ENCODE peak calls at places on chromosomes 1 and 21, in four cellular contexts. J, S, E and G are unnamed samples.

GRCh38 chr1:163076981-163077761 is 8.0 kb downstream of the RGS4 start:
- DNase-seq in J (no peak), S (no peak), E (no peak), G (no peak)

GRCh38 chr1:113751516-113751915 is 7.8 kb downstream of the PHTF1 start:
- DNase-seq in J (no peak), S (no peak), E (no peak), G (no peak)

GRCh38 chr1:198220428-198220827 is 63.6 kb downstream of the NEK7 start:
- DNase-seq in J (no peak), S (no peak), E (no peak), G (no peak)

GRCh38 chr1:234322979-234323378 is 50.3 kb upstream of the COA6 start:
- DNase-seq in J (peak; percentile 32), S (peak; percentile 56), E (no peak), G (no peak)

GRCh38 chr1:99580451-99580850 is 65.5 kb upstream of the PALMD start:
- DNase-seq in J (no peak), S (peak; percentile 21), E (no peak), G (peak; percentile 65)

GRCh38 chr1:10662824-10663667 is 133.4 kb downstream of the CASZ1 start:
- DNase-seq in J (no peak), S (no peak), E (no peak), G (no peak)

GRCh38 chr1:177246710-177247588 is 76.2 kb downstream of the BRINP2 start:
- DNase-seq in J (no peak), S (no peak), E (no peak), G (no peak)

GRCh38 chr1:11563560-11564069 is 84.7 kb downstream of the DISP3 start:
- DNase-seq in J (no peak), S (peak; percentile 24), E (no peak), G (no peak)

GRCh38 chr1:203954293-203954692 is 92.9 kb downstream of the SNRPE start:
- DNase-seq in J (no peak), S (no peak), E (no peak), G (no peak)

GRCh38 chr1:40059960-40060337 is 19.4 kb downstream of the CAP1 start:
- DNase-seq in J (no peak), S (no peak), E (no peak), G (no peak)

GRCh38 chr1:209316929-209317328 is 266.6 kb upstream of the CAMK1G start:
- DNase-seq in J (no peak), S (no peak), E (no peak), G (no peak)

GRCh38 chr21:36209626-36210171 is 53.1 kb downstream of the DOP1B start:
- DNase-seq in J (peak; percentile 71), S (peak; percentile 59), E (no peak), G (no peak)

GRCh38 chr1:159341736-159342135 is 39.6 kb downstream of the FCER1A start:
- DNase-seq in J (no peak), S (no peak), E (no peak), G (no peak)

GRCh38 chr1:201298381-201299367 is 15.4 kb downstream of the PKP1 start:
- DNase-seq in J (peak; percentile 75), S (no peak), E (no peak), G (no peak)

GRCh38 chr1:117631361-117631760 is 25.5 kb downstream of the TENT5C start:
- DNase-seq in J (no peak), S (peak; percentile 63), E (no peak), G (no peak)

GRCh38 chr1:204418174-204419063 is 6.8 kb upstream of the PPP1R15B start:
- DNase-seq in J (peak; percentile 16), S (no peak), E (no peak), G (no peak)

GRCh38 chr1:31295874-31296485 is 608 bp downstream of the SNRNP40 start:
- DNase-seq in J (no peak), S (no peak), E (no peak), G (no peak)

GRCh38 chr1:102241431-102242338 is 245.0 kb upstream of the OLFM3 start:
- DNase-seq in J (no peak), S (no peak), E (no peak), G (no peak)

GRCh38 chr21:45416619-45417018 is 11.7 kb downstream of the COL18A1 start:
- DNase-seq in J (no peak), S (no peak), E (no peak), G (no peak)

GRCh38 chr1:69794831-69795230 is 227.1 kb downstream of the LRRC7 start:
- DNase-seq in J (no peak), S (no peak), E (no peak), G (peak; percentile 11)

GRCh38 chr1:15501208-15502032 is 22.6 kb downstream of the CASP9 start:
- DNase-seq in J (peak; percentile 66), S (peak; percentile 63), E (no peak), G (peak; percentile 41)

GRCh38 chr1:229029644-229030235 is 241.2 kb upstream of the RAB4A start:
- DNase-seq in J (no peak), S (no peak), E (no peak), G (no peak)

GRCh38 chr1:175498002-175498401 is 245.4 kb downstream of the TNR start:
- DNase-seq in J (no peak), S (no peak), E (no peak), G (no peak)

GRCh38 chr21:33396436-33396835 is 6.8 kb upstream of the IFNGR2 start:
- DNase-seq in J (no peak), S (no peak), E (no peak), G (no peak)

GRCh38 chr1:19268445-19268844 is 16.8 kb downstream of the MRTO4 start:
- DNase-seq in J (no peak), S (no peak), E (no peak), G (no peak)

GRCh38 chr1:227894831-227895451 is 52.8 kb downstream of the WNT9A start:
- DNase-seq in J (no peak), S (peak; percentile 13), E (peak; percentile 4), G (peak; percentile 44)

GRCh38 chr1:23591460-23592208 is 32.3 kb upstream of the ID3 start:
- DNase-seq in J (no peak), S (no peak), E (no peak), G (no peak)

GRCh38 chr1:204909109-204909508 is 38.4 kb downstream of the NFASC start:
- DNase-seq in J (no peak), S (no peak), E (no peak), G (no peak)

GRCh38 chr1:233673146-233673946 is 59.4 kb downstream of the KCNK1 start:
- DNase-seq in J (no peak), S (no peak), E (no peak), G (no peak)

GRCh38 chr21:34726627-34727337 is 58.0 kb downstream of the CLIC6 start:
- DNase-seq in J (no peak), S (no peak), E (no peak), G (no peak)

GRCh38 chr1:54798769-54799641 is 2.1 kb downstream of the TTC22 start:
- DNase-seq in J (peak; percentile 73), S (peak; percentile 61), E (no peak), G (no peak)

GRCh38 chr1:219629481-219629880 is 16.6 kb upstream of the ZC3H11B start:
- DNase-seq in J (no peak), S (no peak), E (no peak), G (no peak)

GRCh38 chr21:38147391-38147790 is 109.4 kb upstream of the KCNJ15 start:
- DNase-seq in J (no peak), S (no peak), E (no peak), G (no peak)

GRCh38 chr1:215146252-215146975 is 63.9 kb downstream of the KCNK2 start:
- DNase-seq in J (peak; percentile 20), S (no peak), E (no peak), G (no peak)

DNA sequence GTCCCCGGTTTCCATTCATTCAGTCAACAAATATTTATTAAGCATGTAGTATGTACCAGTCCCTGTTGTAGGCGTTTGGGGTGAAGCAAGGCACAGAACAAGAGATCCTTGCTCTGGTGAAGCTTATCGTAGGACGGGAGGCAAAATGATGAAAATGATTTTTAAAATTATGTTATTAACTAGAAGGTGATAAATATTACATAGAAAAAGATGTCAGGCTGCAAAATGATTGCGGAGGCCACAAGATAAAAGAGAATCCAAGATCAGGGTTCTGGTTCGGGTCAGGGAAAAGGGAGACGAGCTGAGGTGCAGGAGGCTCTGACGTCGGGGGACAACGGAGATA is 602 bp upstream of the CGN start:
- DNase-seq in J (no peak), S (no peak), E (no peak), G (no peak)
- H3K27ac ChIP-seq in J (peak overlapping the region; percentile 76), S (peak overlapping the region; percentile 73), E (peak overlapping the region; percentile 75), G (no peak overlapping the region)

DNA sequence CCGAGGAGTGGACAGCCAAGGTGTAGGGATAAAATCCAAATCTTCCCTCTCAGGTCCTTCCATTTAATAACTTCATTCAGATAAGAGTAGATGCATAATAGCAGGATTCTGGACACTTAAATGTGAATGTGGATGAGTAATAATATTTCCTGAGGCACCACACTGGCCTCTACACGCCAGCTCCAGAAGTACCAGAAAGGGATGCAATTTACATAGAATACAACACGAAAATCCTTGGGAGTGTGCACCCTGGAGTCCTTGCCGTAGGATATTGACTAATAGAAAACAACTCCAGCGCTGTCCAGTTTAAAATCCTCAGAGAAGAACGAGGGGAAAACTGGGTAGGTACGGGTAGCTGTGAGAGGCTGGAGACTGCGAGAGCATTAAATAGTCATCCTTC is 6.9 kb downstream of the PLXNA2 start:
- DNase-seq in J (no peak), S (no peak), E (no peak), G (no peak)
- H3K4me3 ChIP-seq in J (no peak overlapping the region), S (no peak overlapping the region), E (no peak overlapping the region), G (no peak overlapping the region)

GRCh38 chr1:20678599-20678998 is 17.4 kb upstream of the DDOST start:
- DNase-seq in J (no peak), S (no peak), E (no peak), G (no peak)

GRCh38 chr1:20681999-20682398 is 20.8 kb upstream of the DDOST start:
- DNase-seq in J (no peak), S (no peak), E (no peak), G (no peak)

GRCh38 chr1:20682571-20683236 is 21.5 kb upstream of the DDOST start:
- DNase-seq in J (no peak), S (no peak), E (no peak), G (no peak)

GRCh38 chr1:20683614-20684013 is 22.4 kb upstream of the DDOST start:
- DNase-seq in J (no peak), S (no peak), E (no peak), G (no peak)

DNA sequence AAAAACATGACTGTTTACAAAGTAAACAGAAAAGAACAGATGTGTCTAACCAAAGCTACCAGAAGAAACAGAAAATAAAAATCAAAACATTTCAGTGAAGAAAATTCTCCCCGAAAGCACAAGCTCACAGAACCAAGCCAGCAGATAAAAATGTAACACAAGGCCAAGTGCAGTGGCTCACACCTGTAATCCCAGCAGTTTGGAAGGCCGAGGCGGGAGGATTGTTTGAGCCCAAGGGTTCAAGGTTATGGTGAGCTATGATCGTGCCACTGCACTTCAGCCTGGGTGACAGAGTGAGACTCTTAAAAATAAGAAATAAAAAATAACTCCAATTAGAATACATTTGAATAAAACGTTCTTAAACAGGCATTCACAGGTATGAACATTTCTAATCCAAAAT is 19.1 kb upstream of the DDOST start:
- DNase-seq in J (no peak), S (no peak), E (no peak), G (no peak)
- H3K27ac ChIP-seq in J (no peak overlapping the region), S (no peak overlapping the region), E (no peak overlapping the region), G (no peak overlapping the region)

GRCh38 chr1:90841477-90841876 is 124.4 kb upstream of the BARHL2 start:
- DNase-seq in J (no peak), S (no peak), E (no peak), G (no peak)
- H3K4me3 ChIP-seq in J (no peak overlapping the region), S (no peak overlapping the region), E (no peak overlapping the region), G (no peak overlapping the region)